ENCODE peak calls at places on chromosome 10, in six cellular contexts. One of them, this sample, is unnamed.

GRCh38 chr10:113788604-113789083 is 37.2 kb downstream of the PLEKHS1 start:
- DNase-seq in Panc1: peak; percentile 46
- DNase-seq in mucosa of descending colon: peak; percentile 37
- DNase-seq in colonic mucosa: peak; percentile 38
- DNase-seq in left ventricle myocardium inferior: no peak
- DNase-seq in heart right ventricle: peak; percentile 15
- DNase-seq in this sample: no peak

GRCh38 chr10:104614245-104614831 is 26.8 kb upstream of the SORCS3 start:
- DNase-seq in colonic mucosa: peak; percentile 24
- DNase-seq in heart right ventricle: no peak
- DNase-seq in Panc1: no peak
- DNase-seq in left ventricle myocardium inferior: no peak
- DNase-seq in mucosa of descending colon: peak; percentile 24
- DNase-seq in this sample: no peak

GRCh38 chr10:338176-339037 is 203.2 kb downstream of the ZMYND11 start:
- DNase-seq in colonic mucosa: no peak
- DNase-seq in mucosa of descending colon: no peak
- DNase-seq in Panc1: peak; percentile 45
- DNase-seq in left ventricle myocardium inferior: no peak
- DNase-seq in heart right ventricle: no peak
- DNase-seq in this sample: no peak

GRCh38 chr10:57955076-57955475 is 312.6 kb downstream of the IPMK start:
- DNase-seq in colonic mucosa: no peak
- DNase-seq in heart right ventricle: no peak
- DNase-seq in mucosa of descending colon: no peak
- DNase-seq in left ventricle myocardium inferior: no peak
- DNase-seq in Panc1: no peak
- DNase-seq in this sample: no peak

GRCh38 chr10:110775406-110775805 is 96.3 kb upstream of the PDCD4 start:
- DNase-seq in mucosa of descending colon: no peak
- DNase-seq in colonic mucosa: no peak
- DNase-seq in left ventricle myocardium inferior: no peak
- DNase-seq in heart right ventricle: no peak
- DNase-seq in Panc1: no peak
- DNase-seq in this sample: no peak

GRCh38 chr10:22714524-22715289 is at the start of gene PIP4K2A:
- DNase-seq in heart right ventricle: peak; percentile 71
- DNase-seq in Panc1: no peak
- DNase-seq in colonic mucosa: peak; percentile 73
- DNase-seq in mucosa of descending colon: peak; percentile 79
- DNase-seq in left ventricle myocardium inferior: peak; percentile 81
- DNase-seq in this sample: peak; percentile 51

GRCh38 chr10:103451871-103452713 is at the start of gene CALHM2:
- DNase-seq in Panc1: no peak
- DNase-seq in heart right ventricle: peak; percentile 73
- DNase-seq in left ventricle myocardium inferior: peak; percentile 80
- DNase-seq in colonic mucosa: peak; percentile 68
- DNase-seq in mucosa of descending colon: peak; percentile 64
- DNase-seq in this sample: peak; percentile 76

GRCh38 chr10:17217661-17218306 is 10.3 kb upstream of the VIM start:
- DNase-seq in colonic mucosa: no peak
- DNase-seq in left ventricle myocardium inferior: no peak
- DNase-seq in Panc1: no peak
- DNase-seq in heart right ventricle: no peak
- DNase-seq in mucosa of descending colon: no peak
- DNase-seq in this sample: no peak

GRCh38 chr10:13893926-13894325 is 307.2 kb downstream of the PRPF18 start:
- DNase-seq in Panc1: no peak
- DNase-seq in mucosa of descending colon: no peak
- DNase-seq in left ventricle myocardium inferior: no peak
- DNase-seq in heart right ventricle: no peak
- DNase-seq in colonic mucosa: no peak
- DNase-seq in this sample: no peak

GRCh38 chr10:60606343-60607080 is 171.8 kb upstream of the CDK1 start:
- DNase-seq in Panc1: no peak
- DNase-seq in colonic mucosa: no peak
- DNase-seq in heart right ventricle: no peak
- DNase-seq in left ventricle myocardium inferior: no peak
- DNase-seq in mucosa of descending colon: no peak
- DNase-seq in this sample: no peak

GRCh38 chr10:33117816-33118215 is 159.8 kb upstream of the ITGB1 start:
- DNase-seq in colonic mucosa: no peak
- DNase-seq in left ventricle myocardium inferior: no peak
- DNase-seq in Panc1: no peak
- DNase-seq in mucosa of descending colon: no peak
- DNase-seq in heart right ventricle: no peak
- DNase-seq in this sample: no peak

GRCh38 chr10:28118985-28119628 is 120.2 kb upstream of the ODAD2 start:
- DNase-seq in heart right ventricle: no peak
- DNase-seq in mucosa of descending colon: no peak
- DNase-seq in left ventricle myocardium inferior: no peak
- DNase-seq in colonic mucosa: no peak
- DNase-seq in Panc1: no peak
- DNase-seq in this sample: no peak

GRCh38 chr10:58266826-58267712 is 625 bp downstream of the IPMK start:
- DNase-seq in Panc1: peak; percentile 17
- DNase-seq in colonic mucosa: peak; percentile 79
- DNase-seq in heart right ventricle: peak; percentile 60
- DNase-seq in mucosa of descending colon: peak; percentile 77
- DNase-seq in left ventricle myocardium inferior: peak; percentile 49
- DNase-seq in this sample: peak; percentile 34

GRCh38 chr10:847868-848267 is 83.6 kb downstream of the LARP4B start:
- DNase-seq in colonic mucosa: no peak
- DNase-seq in mucosa of descending colon: no peak
- DNase-seq in heart right ventricle: no peak
- DNase-seq in Panc1: no peak
- DNase-seq in left ventricle myocardium inferior: no peak
- DNase-seq in this sample: no peak

GRCh38 chr10:89480047-89480446 is 55.3 kb downstream of the SLC16A12 start:
- DNase-seq in colonic mucosa: no peak
- DNase-seq in Panc1: no peak
- DNase-seq in left ventricle myocardium inferior: no peak
- DNase-seq in mucosa of descending colon: no peak
- DNase-seq in heart right ventricle: peak; percentile 24
- DNase-seq in this sample: no peak

GRCh38 chr10:111297351-111297848 is 220.6 kb downstream of the ADRA2A start:
- DNase-seq in Panc1: no peak
- DNase-seq in left ventricle myocardium inferior: no peak
- DNase-seq in heart right ventricle: no peak
- DNase-seq in colonic mucosa: no peak
- DNase-seq in mucosa of descending colon: no peak
- DNase-seq in this sample: peak; percentile 17

GRCh38 chr10:49285232-49285631 is 13.7 kb upstream of the C10orf71 start:
- DNase-seq in heart right ventricle: no peak
- DNase-seq in Panc1: no peak
- DNase-seq in left ventricle myocardium inferior: no peak
- DNase-seq in colonic mucosa: no peak
- DNase-seq in mucosa of descending colon: peak; percentile 23
- DNase-seq in this sample: no peak

GRCh38 chr10:35554036-35554435 is 51.1 kb upstream of the GJD4 start:
- DNase-seq in heart right ventricle: no peak
- DNase-seq in colonic mucosa: no peak
- DNase-seq in mucosa of descending colon: no peak
- DNase-seq in left ventricle myocardium inferior: no peak
- DNase-seq in Panc1: no peak
- DNase-seq in this sample: no peak

GRCh38 chr10:74949024-74949423 is 122.6 kb downstream of the KAT6B start:
- DNase-seq in Panc1: no peak
- DNase-seq in colonic mucosa: no peak
- DNase-seq in heart right ventricle: no peak
- DNase-seq in mucosa of descending colon: no peak
- DNase-seq in left ventricle myocardium inferior: no peak
- DNase-seq in this sample: no peak

GRCh38 chr10:26430641-26431163 is 7.4 kb upstream of the APBB1IP start:
- DNase-seq in Panc1: no peak
- DNase-seq in colonic mucosa: no peak
- DNase-seq in mucosa of descending colon: peak; percentile 14
- DNase-seq in heart right ventricle: no peak
- DNase-seq in left ventricle myocardium inferior: no peak
- DNase-seq in this sample: no peak

GRCh38 chr10:69335063-69335587 is 56.8 kb downstream of the HK1 start:
- DNase-seq in left ventricle myocardium inferior: peak; percentile 72
- DNase-seq in mucosa of descending colon: no peak
- DNase-seq in Panc1: no peak
- DNase-seq in heart right ventricle: peak; percentile 64
- DNase-seq in colonic mucosa: no peak
- DNase-seq in this sample: no peak

GRCh38 chr10:92298487-92298886 is 7.5 kb downstream of the MARCHF5 start:
- DNase-seq in colonic mucosa: no peak
- DNase-seq in heart right ventricle: no peak
- DNase-seq in left ventricle myocardium inferior: no peak
- DNase-seq in Panc1: no peak
- DNase-seq in mucosa of descending colon: no peak
- DNase-seq in this sample: no peak

GRCh38 chr10:80416401-80417098 is 8.2 kb downstream of the PRXL2A start:
- DNase-seq in heart right ventricle: peak; percentile 77
- DNase-seq in Panc1: no peak
- DNase-seq in left ventricle myocardium inferior: peak; percentile 86
- DNase-seq in colonic mucosa: no peak
- DNase-seq in mucosa of descending colon: peak; percentile 14
- DNase-seq in this sample: peak; percentile 77

GRCh38 chr10:94461503-94461902 is 59.2 kb downstream of the TBC1D12 start:
- DNase-seq in Panc1: no peak
- DNase-seq in mucosa of descending colon: no peak
- DNase-seq in heart right ventricle: no peak
- DNase-seq in colonic mucosa: no peak
- DNase-seq in left ventricle myocardium inferior: no peak
- DNase-seq in this sample: no peak

GRCh38 chr10:91043173-91043910 is 122.5 kb upstream of the ANKRD1 start:
- DNase-seq in heart right ventricle: peak; percentile 22
- DNase-seq in left ventricle myocardium inferior: no peak
- DNase-seq in colonic mucosa: no peak
- DNase-seq in mucosa of descending colon: peak; percentile 18
- DNase-seq in Panc1: no peak
- DNase-seq in this sample: no peak

GRCh38 chr10:13977861-13978843 is 352.6 kb downstream of the FRMD4A start:
- DNase-seq in Panc1: no peak
- DNase-seq in mucosa of descending colon: no peak
- DNase-seq in colonic mucosa: no peak
- DNase-seq in heart right ventricle: no peak
- DNase-seq in left ventricle myocardium inferior: no peak
- DNase-seq in this sample: no peak

GRCh38 chr10:97722980-97723379 is 9.4 kb downstream of the MARVELD1 start:
- DNase-seq in heart right ventricle: no peak
- DNase-seq in left ventricle myocardium inferior: no peak
- DNase-seq in Panc1: no peak
- DNase-seq in colonic mucosa: no peak
- DNase-seq in mucosa of descending colon: no peak
- DNase-seq in this sample: no peak
- TF ChIP-seq CTCF in heart right ventricle: no peak
- TF ChIP-seq CTCF in left ventricle myocardium inferior: no peak
- TF ChIP-seq CTCF in Panc1: no peak
- TF ChIP-seq CTCF in colonic mucosa: no peak
- TF ChIP-seq CTCF in mucosa of descending colon: no peak
- TF ChIP-seq CTCF in this sample: no peak

GRCh38 chr10:37623506-37623905 is 233.9 kb downstream of the ZNF248 start:
- DNase-seq in mucosa of descending colon: no peak
- DNase-seq in heart right ventricle: no peak
- DNase-seq in colonic mucosa: no peak
- DNase-seq in Panc1: no peak
- DNase-seq in left ventricle myocardium inferior: no peak
- DNase-seq in this sample: no peak
- H3K9me3 ChIP-seq in mucosa of descending colon: peaks cover 57% of the 10 kb centered on the region
- H3K9me3 ChIP-seq in heart right ventricle: no peaks in the 10 kb centered on the region
- H3K9me3 ChIP-seq in colonic mucosa: no peaks in the 10 kb centered on the region
- H3K9me3 ChIP-seq in Panc1: no peaks in the 10 kb centered on the region
- H3K9me3 ChIP-seq in left ventricle myocardium inferior: peaks cover 23% of the 10 kb centered on the region
- H3K9me3 ChIP-seq in this sample: no peaks in the 10 kb centered on the region

GRCh38 chr10:126243306-126243705 is 145.0 kb downstream of the ADAM12 start:
- DNase-seq in mucosa of descending colon: no peak
- DNase-seq in Panc1: no peak
- DNase-seq in colonic mucosa: no peak
- DNase-seq in left ventricle myocardium inferior: no peak
- DNase-seq in heart right ventricle: no peak
- DNase-seq in this sample: no peak
- H3K4me1 ChIP-seq in mucosa of descending colon: no peaks in the 10 kb centered on the region
- H3K4me1 ChIP-seq in Panc1: no peaks in the 10 kb centered on the region
- H3K4me1 ChIP-seq in colonic mucosa: no peaks in the 10 kb centered on the region
- H3K4me1 ChIP-seq in left ventricle myocardium inferior: peaks cover 10% of the 10 kb centered on the region
- H3K4me1 ChIP-seq in heart right ventricle: peaks cover 5% of the 10 kb centered on the region
- H3K4me1 ChIP-seq in this sample: no peaks in the 10 kb centered on the region

GRCh38 chr10:45279702-45280101 is 35.7 kb downstream of the OR13A1 start:
- DNase-seq in Panc1: no peak
- DNase-seq in heart right ventricle: no peak
- DNase-seq in left ventricle myocardium inferior: no peak
- DNase-seq in colonic mucosa: no peak
- DNase-seq in mucosa of descending colon: no peak
- DNase-seq in this sample: no peak

GRCh38 chr10:45286980-45287379 is 28.4 kb downstream of the OR13A1 start:
- DNase-seq in mucosa of descending colon: no peak
- DNase-seq in left ventricle myocardium inferior: no peak
- DNase-seq in heart right ventricle: no peak
- DNase-seq in colonic mucosa: no peak
- DNase-seq in Panc1: no peak
- DNase-seq in this sample: no peak

GRCh38 chr10:45278860-45279498 is 36.4 kb downstream of the OR13A1 start:
- DNase-seq in Panc1: no peak
- DNase-seq in colonic mucosa: no peak
- DNase-seq in mucosa of descending colon: no peak
- DNase-seq in heart right ventricle: no peak
- DNase-seq in left ventricle myocardium inferior: no peak
- DNase-seq in this sample: no peak

GRCh38 chr10:45280113-45280512 is 35.3 kb downstream of the OR13A1 start:
- DNase-seq in mucosa of descending colon: no peak
- DNase-seq in left ventricle myocardium inferior: no peak
- DNase-seq in Panc1: no peak
- DNase-seq in colonic mucosa: no peak
- DNase-seq in heart right ventricle: peak; percentile 10
- DNase-seq in this sample: no peak

GRCh38 chr10:45282061-45282460 is 33.3 kb downstream of the OR13A1 start:
- DNase-seq in mucosa of descending colon: no peak
- DNase-seq in colonic mucosa: no peak
- DNase-seq in Panc1: no peak
- DNase-seq in left ventricle myocardium inferior: no peak
- DNase-seq in heart right ventricle: no peak
- DNase-seq in this sample: no peak
- TF ChIP-seq CTCF in mucosa of descending colon: no peak
- TF ChIP-seq CTCF in colonic mucosa: no peak
- TF ChIP-seq CTCF in Panc1: peak; percentile 31
- TF ChIP-seq CTCF in left ventricle myocardium inferior: no peak
- TF ChIP-seq CTCF in heart right ventricle: no peak
- TF ChIP-seq CTCF in this sample: no peak

DNA sequence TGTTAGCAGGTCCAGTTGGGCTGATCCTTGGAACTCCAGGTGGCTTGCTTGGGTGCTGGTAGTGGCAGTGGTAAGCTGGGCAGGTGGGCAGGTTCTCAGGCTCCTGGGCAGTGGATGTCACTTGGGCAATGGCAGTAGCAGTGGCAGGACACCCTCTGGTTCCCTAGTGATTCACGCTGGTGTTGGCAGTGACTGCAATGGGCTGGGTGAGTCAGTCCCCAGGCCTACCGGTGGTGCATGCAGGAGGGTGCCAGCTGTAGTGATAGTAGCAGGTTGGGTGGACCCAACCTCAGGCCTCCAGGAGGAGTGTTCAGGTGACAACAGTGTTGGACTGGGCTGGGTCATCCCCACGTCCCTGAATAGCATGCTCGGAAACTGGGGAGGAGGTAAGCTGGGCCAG is 189.2 kb downstream of the ZEB1 start:
- DNase-seq in colonic mucosa: no peak
- DNase-seq in left ventricle myocardium inferior: no peak
- DNase-seq in heart right ventricle: no peak
- DNase-seq in Panc1: no peak
- DNase-seq in mucosa of descending colon: no peak
- DNase-seq in this sample: no peak
- H3K9me3 ChIP-seq in colonic mucosa: no peaks in the 10 kb centered on the region
- H3K9me3 ChIP-seq in left ventricle myocardium inferior: peaks cover 45% of the 10 kb centered on the region
- H3K9me3 ChIP-seq in heart right ventricle: peaks cover 35% of the 10 kb centered on the region
- H3K9me3 ChIP-seq in Panc1: peaks cover 21% of the 10 kb centered on the region
- H3K9me3 ChIP-seq in mucosa of descending colon: peaks cover 21% of the 10 kb centered on the region
- H3K9me3 ChIP-seq in this sample: peaks cover 10% of the 10 kb centered on the region